ENCODE peak calls at places on chromosomes 6 and 20, in five cellular contexts. R is adrenal gland, Z is gastrocnemius medialis, Q is BE2C, O is cardiac muscle cell. W is an unnamed sample.
A peak's percentile ranks its signal among the peaks of the same experiment; 100 is the strongest.

GRCh38 chr6:41719796-41720620 is 15.4 kb downstream of the TFEB start:
- DNase-seq in Z (no peak), R (no peak), Q (no peak), O (no peak), W (no peak)

GRCh38 chr6:143963158-143963919 is 44.7 kb downstream of the PLAGL1 start:
- DNase-seq in R (no peak), O (no peak), Z (no peak), Q (no peak), W (no peak)

GRCh38 chr6:111870054-111870750 is 3.0 kb downstream of the FYN start:
- DNase-seq in O (no peak), Z (no peak), Q (no peak), R (no peak), W (no peak)

GRCh38 chr6:126682440-126682839 is 342.5 kb downstream of the CENPW start:
- DNase-seq in R (no peak), Z (no peak), Q (no peak), O (peak; percentile 24), W (no peak)

GRCh38 chr20:19992996-19993908 is 23.9 kb upstream of the NAA20 start:
- DNase-seq in O (peak; percentile 89), Q (peak; percentile 74), Z (peak; percentile 67), R (peak; percentile 74), W (no peak)

GRCh38 chr6:31048090-31048489 is 37.8 kb downstream of the MUC22 start:
- DNase-seq in Z (no peak), O (no peak), Q (no peak), R (no peak), W (no peak)

GRCh38 chr20:24985802-24986201 is 6.7 kb downstream of the APMAP start:
- DNase-seq in Z (peak; percentile 68), R (no peak), O (no peak), Q (no peak), W (no peak)

GRCh38 chr6:26452631-26453030 is 5.1 kb upstream of the BTN2A1 start:
- DNase-seq in Z (no peak), O (no peak), R (no peak), Q (no peak), W (no peak)

GRCh38 chr20:43737925-43738324 is 11.1 kb upstream of the GTSF1L start:
- DNase-seq in Z (no peak), R (no peak), Q (no peak), O (no peak), W (no peak)

GRCh38 chr6:91083226-91083625 is 496.4 kb upstream of the MAP3K7 start:
- DNase-seq in Z (no peak), Q (no peak), O (peak; percentile 56), R (no peak), W (no peak)

GRCh38 chr20:33846291-33846916 is 35.3 kb downstream of the CHMP4B start:
- DNase-seq in R (no peak), O (peak; percentile 89), Q (peak; percentile 54), Z (no peak), W (no peak)

GRCh38 chr20:62768234-62768814 is 27.9 kb upstream of the MRGBP start:
- DNase-seq in Q (no peak), Z (no peak), R (no peak), O (no peak), W (no peak)

GRCh38 chr6:32980488-32981038 is 12.2 kb downstream of the BRD2 start:
- DNase-seq in Z (no peak), Q (no peak), R (no peak), O (no peak), W (no peak)

GRCh38 chr6:133752129-133752528 is 136.8 kb upstream of the TCF21 start:
- DNase-seq in Q (no peak), O (no peak), Z (no peak), R (no peak), W (no peak)

GRCh38 chr6:145842693-145843546 is 28.3 kb upstream of the FBXO30 start:
- DNase-seq in O (peak; percentile 72), R (no peak), Z (no peak), Q (peak; percentile 29), W (no peak)

GRCh38 chr6:43308101-43308989 is at the start of gene CRIP3:
- DNase-seq in Z (no peak), O (peak; percentile 67), R (peak; percentile 36), Q (peak; percentile 57), W (no peak)

DNA sequence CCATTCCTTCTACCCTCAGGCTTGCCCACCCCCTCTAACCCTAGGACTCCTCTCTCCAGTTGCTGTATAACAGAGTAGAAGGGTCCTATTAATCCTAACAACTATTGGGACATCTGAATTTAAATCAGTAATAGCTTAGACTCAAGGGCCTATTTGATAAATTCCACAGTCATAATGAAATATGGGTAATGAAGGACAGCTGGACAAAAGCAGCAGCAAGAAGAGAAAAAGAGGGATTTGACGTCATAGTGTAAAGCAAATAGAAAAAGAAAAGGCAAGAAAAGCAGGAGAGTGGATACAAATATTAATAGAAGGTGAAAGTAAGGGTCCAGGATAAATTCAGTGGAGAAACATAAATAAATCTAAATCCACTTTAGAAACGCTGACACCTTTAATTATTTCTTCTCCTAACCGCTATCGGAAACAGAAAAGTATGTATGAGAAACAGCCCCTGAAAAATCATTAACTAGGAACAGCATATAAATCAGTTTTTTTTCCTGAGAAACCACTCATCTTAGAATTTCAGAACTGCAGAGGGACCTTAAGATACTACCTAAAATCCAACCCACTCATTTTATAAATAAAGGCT is 12.8 kb downstream of the FKBP5 start:
- DNase-seq in Q (no peak), Z (no peak), R (no peak), O (no peak), W (no peak)
- H3K4me1 ChIP-seq in Q (peaks cover 10% of the 10 kb centered on the region), Z (peaks cover 72% of the 10 kb centered on the region), R (peaks cover 18% of the 10 kb centered on the region), O (no peaks in the 10 kb centered on the region), W (peaks cover 6% of the 10 kb centered on the region)

GRCh38 chr6:116615937-116616756 is at the start of gene RSPH4A:
- DNase-seq in R (peak; percentile 95), Q (peak; percentile 91), Z (peak; percentile 80), O (peak; percentile 96), W (peak; percentile 96)
- TF ChIP-seq CTCF in R (no peak), Q (peak; percentile 42), Z (no peak), O (peak; percentile 43), W (no peak)

GRCh38 chr6:36745283-36745682 is 47.7 kb downstream of the RAB44 start:
- DNase-seq in O (no peak), Z (no peak), R (no peak), Q (no peak), W (no peak)
- H3K4me1 ChIP-seq in O (no peaks in the 10 kb centered on the region), Z (no peaks in the 10 kb centered on the region), R (no peaks in the 10 kb centered on the region), Q (peaks cover 4% of the 10 kb centered on the region), W (no peaks in the 10 kb centered on the region)

GRCh38 chr6:122789078-122789861 is at the start of gene SMPDL3A:
- DNase-seq in O (peak; percentile 86), R (peak; percentile 90), Z (peak; percentile 86), Q (peak; percentile 75), W (peak; percentile 77)
- TF ChIP-seq CTCF in O (peak; percentile 54), R (no peak), Z (peak; percentile 45), Q (peak; percentile 45), W (no peak)

GRCh38 chr20:12057778-12058177 is 140.1 kb downstream of the BTBD3 start:
- DNase-seq in O (no peak), Q (no peak), R (no peak), Z (no peak), W (no peak)

GRCh38 chr20:12056836-12057235 is 139.1 kb downstream of the BTBD3 start:
- DNase-seq in Q (no peak), Z (no peak), R (no peak), O (peak; percentile 51), W (no peak)

GRCh38 chr20:12061471-12061870 is 143.8 kb downstream of the BTBD3 start:
- DNase-seq in O (peak; percentile 81), Q (no peak), R (no peak), Z (no peak), W (no peak)

GRCh38 chr20:12054556-12054955 is 136.9 kb downstream of the BTBD3 start:
- DNase-seq in O (no peak), R (no peak), Q (no peak), Z (no peak), W (no peak)

DNA sequence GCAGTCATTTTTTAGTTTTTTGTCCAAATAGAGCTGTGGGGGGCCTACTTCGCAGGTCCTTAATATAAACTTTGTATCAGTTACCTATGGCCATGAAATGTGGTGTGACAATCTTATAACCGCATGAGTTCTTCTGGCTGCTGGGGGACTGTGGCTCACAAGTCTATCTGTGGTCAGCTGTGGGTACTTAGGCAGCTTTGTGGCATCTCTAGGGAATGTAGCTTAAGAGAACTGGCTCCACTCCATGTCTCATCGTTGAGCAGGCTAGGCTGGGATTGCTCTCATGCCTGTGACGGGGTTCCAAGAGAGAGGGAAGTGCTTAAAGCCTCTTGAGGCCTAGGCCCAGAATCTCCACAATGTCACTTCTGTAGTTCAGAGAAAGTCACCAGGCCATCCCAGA is 140.5 kb downstream of the BTBD3 start:
- DNase-seq in Q (no peak), R (no peak), Z (no peak), O (peak; percentile 42), W (no peak)
- H3K4me1 ChIP-seq in Q (peaks cover 4% of the 10 kb centered on the region), R (no peaks in the 10 kb centered on the region), Z (no peaks in the 10 kb centered on the region), O (no peaks in the 10 kb centered on the region), W (no peaks in the 10 kb centered on the region)

DNA sequence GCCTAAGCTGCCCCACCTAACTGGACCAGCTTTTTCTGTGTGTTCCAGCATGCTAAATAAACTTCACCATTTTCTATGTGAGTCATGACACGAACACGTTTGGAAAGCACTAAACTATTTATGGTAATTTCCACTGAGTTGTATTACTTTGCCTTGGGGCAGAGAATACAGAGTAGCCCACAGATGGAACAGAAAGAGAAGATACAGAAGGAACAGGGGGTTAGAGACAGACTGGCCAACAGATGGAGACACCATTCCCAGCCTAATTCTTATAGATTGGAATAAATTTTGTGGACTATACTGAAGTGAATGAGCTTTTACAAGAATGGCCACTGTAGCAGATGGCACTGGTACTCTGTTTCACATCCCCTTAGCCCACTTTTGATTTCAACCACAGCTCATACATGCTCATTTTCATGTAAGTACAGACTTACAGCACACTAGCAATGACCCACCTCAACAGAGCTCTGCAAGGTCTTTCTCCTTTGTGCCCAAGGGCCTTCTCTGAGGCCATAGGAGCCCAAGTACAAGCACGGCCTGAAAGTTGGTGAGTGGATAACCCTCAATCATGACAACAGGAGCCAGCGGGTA is 13.1 kb upstream of the NT5DC1 start:
- DNase-seq in Q (no peak), R (no peak), O (no peak), Z (no peak), W (no peak)
- TF ChIP-seq CTCF in Q (no peak), R (no peak), O (no peak), Z (no peak), W (no peak)

W was measured in ascending aorta.